ENCODE peak calls at places on chromosome 1, in five cellular contexts. One of them, this sample, is unnamed.

GRCh38 chr1:155645648-155646047 is 35.6 kb downstream of the MSTO1 start:
- DNase-seq in NCI-H1048: no peak
- DNase-seq in lung: no peak
- DNase-seq in stimulated activated CD4-positive, alpha-beta T cell treated with anti-CD3 and anti-CD28 coated beads, TNF-alpha, amount 100 ng/mL, for 4 hours: no peak
- DNase-seq in lower lobe of right lung: no peak
- DNase-seq in this sample: no peak

GRCh38 chr1:204507317-204508105 is 8.7 kb upstream of the MDM4 start:
- DNase-seq in stimulated activated CD4-positive, alpha-beta T cell treated with anti-CD3 and anti-CD28 coated beads, TNF-alpha, amount 100 ng/mL, for 4 hours: no peak
- DNase-seq in NCI-H1048: no peak
- DNase-seq in lung: no peak
- DNase-seq in lower lobe of right lung: no peak
- DNase-seq in this sample: no peak

GRCh38 chr1:224368409-224368808 is 11.7 kb downstream of the CNIH4 start:
- DNase-seq in stimulated activated CD4-positive, alpha-beta T cell treated with anti-CD3 and anti-CD28 coated beads, TNF-alpha, amount 100 ng/mL, for 4 hours: no peak
- DNase-seq in lower lobe of right lung: no peak
- DNase-seq in NCI-H1048: no peak
- DNase-seq in lung: no peak
- DNase-seq in this sample: no peak

GRCh38 chr1:221741364-221741970 is 422 bp downstream of the DUSP10 start:
- DNase-seq in lung: peak
- DNase-seq in NCI-H1048: no peak
- DNase-seq in lower lobe of right lung: peak
- DNase-seq in stimulated activated CD4-positive, alpha-beta T cell treated with anti-CD3 and anti-CD28 coated beads, TNF-alpha, amount 100 ng/mL, for 4 hours: no peak
- DNase-seq in this sample: peak

GRCh38 chr1:26378088-26378878 is 5.7 kb upstream of the ZNF683 start:
- DNase-seq in NCI-H1048: no peak
- DNase-seq in lung: peak
- DNase-seq in lower lobe of right lung: peak
- DNase-seq in stimulated activated CD4-positive, alpha-beta T cell treated with anti-CD3 and anti-CD28 coated beads, TNF-alpha, amount 100 ng/mL, for 4 hours: peak
- DNase-seq in this sample: no peak

GRCh38 chr1:228004887-228005462 is 1.8 kb upstream of the WNT3A start:
- DNase-seq in stimulated activated CD4-positive, alpha-beta T cell treated with anti-CD3 and anti-CD28 coated beads, TNF-alpha, amount 100 ng/mL, for 4 hours: no peak
- DNase-seq in lung: no peak
- DNase-seq in NCI-H1048: no peak
- DNase-seq in lower lobe of right lung: no peak
- DNase-seq in this sample: no peak

GRCh38 chr1:234978397-234979291 is 150.0 kb downstream of the TOMM20 start:
- DNase-seq in lung: no peak
- DNase-seq in lower lobe of right lung: peak
- DNase-seq in NCI-H1048: no peak
- DNase-seq in stimulated activated CD4-positive, alpha-beta T cell treated with anti-CD3 and anti-CD28 coated beads, TNF-alpha, amount 100 ng/mL, for 4 hours: peak
- DNase-seq in this sample: no peak

GRCh38 chr1:231642600-231643332 is 16.2 kb downstream of the DISC1 start:
- DNase-seq in stimulated activated CD4-positive, alpha-beta T cell treated with anti-CD3 and anti-CD28 coated beads, TNF-alpha, amount 100 ng/mL, for 4 hours: no peak
- DNase-seq in NCI-H1048: no peak
- DNase-seq in lower lobe of right lung: no peak
- DNase-seq in lung: no peak
- DNase-seq in this sample: no peak